ENCODE peak calls at places on chromosomes 5 and 9, in six cellular contexts. W is epithelial cell of esophagus, C is NCI-H146, U is lower leg skin, L is WTC11, R is endothelial cell. D is an unnamed sample.

GRCh38 chr9:113516840-113517577 is 53.5 kb downstream of the RGS3 start:
- DNase-seq in R (no peak), W (no peak), U (no peak), C (no peak), L (no peak), D (no peak)

GRCh38 chr9:83281306-83282255 is 218.6 kb upstream of the RASEF start:
- DNase-seq in R (no peak), W (peak; percentile 68), L (no peak), C (no peak), U (no peak), D (peak; percentile 92)

GRCh38 chr9:113705938-113706519 is 170.1 kb upstream of the ZNF618 start:
- DNase-seq in U (peak; percentile 0), R (no peak), C (no peak), W (no peak), L (no peak), D (no peak)

GRCh38 chr5:65108786-65109743 is 340.3 kb downstream of the CWC27 start:
- DNase-seq in L (no peak), W (peak; percentile 47), R (no peak), C (no peak), U (no peak), D (no peak)

GRCh38 chr9:126708178-126708577 is 94.5 kb downstream of the LMX1B start:
- DNase-seq in R (peak; percentile 17), L (no peak), W (no peak), C (no peak), U (peak; percentile 82), D (peak; percentile 16)

GRCh38 chr9:133140174-133140505 is 19.1 kb upstream of the RALGDS start:
- DNase-seq in L (no peak), U (no peak), W (no peak), C (no peak), R (no peak), D (no peak)

GRCh38 chr9:130860458-130861316 is 25.6 kb downstream of the ABL1 start:
- DNase-seq in U (peak; percentile 94), W (peak; percentile 87), L (no peak), R (no peak), C (no peak), D (peak; percentile 80)

GRCh38 chr5:124746252-124746915 is at the start of gene ZNF608:
- DNase-seq in R (peak; percentile 37), C (peak; percentile 52), U (no peak), W (peak; percentile 64), L (no peak), D (peak; percentile 30)

GRCh38 chr5:135921388-135921787 is 25.7 kb upstream of the IL9 start:
- DNase-seq in W (peak; percentile 58), U (no peak), R (no peak), C (no peak), L (no peak), D (no peak)

GRCh38 chr5:57698785-57699184 is 216.2 kb upstream of the ACTBL2 start:
- DNase-seq in C (no peak), U (no peak), L (no peak), W (peak; percentile 95), R (no peak), D (no peak)

D was measured in adrenal gland.